ENCODE peak calls at places on chromosomes 4 and X, in seven cellular contexts. D, I, O, N, T, G and U are unnamed samples.
A peak's percentile ranks its signal among the peaks of the same experiment; 100 is the strongest.

GRCh38 chr4:156481845-156482244 is 489.8 kb downstream of the PDGFC start:
- DNase-seq in I (no peak), G (no peak), T (no peak), O (no peak), D (no peak), N (no peak), U (no peak)

GRCh38 chrX:101460669-101461068 is 24.6 kb upstream of the ARMCX4 start:
- DNase-seq in N (no peak), O (no peak), T (no peak), I (no peak), G (no peak), D (no peak), U (no peak)

GRCh38 chrX:100980608-100981497 is 11.3 kb downstream of the ARL13A start:
- DNase-seq in I (no peak), N (no peak), T (no peak), D (no peak), O (no peak), G (no peak), U (peak; percentile 73)

GRCh38 chrX:39808471-39808917 is 289.3 kb downstream of the BCOR start:
- DNase-seq in D (no peak), G (no peak), T (peak; percentile 15), N (no peak), I (no peak), O (no peak), U (peak; percentile 41)

GRCh38 chr4:140635606-140636005 is 66.8 kb upstream of the UCP1 start:
- DNase-seq in G (no peak), N (no peak), T (no peak), O (no peak), I (no peak), D (no peak), U (peak; percentile 42)

GRCh38 chr4:80036949-80037348 is 36.1 kb downstream of the ANTXR2 start:
- DNase-seq in I (no peak), O (no peak), T (no peak), D (no peak), N (no peak), G (no peak), U (peak; percentile 15)

GRCh38 chr4:16032382-16032743 is 51.5 kb downstream of the PROM1 start:
- DNase-seq in D (no peak), O (no peak), T (no peak), N (no peak), I (no peak), G (no peak), U (no peak)

GRCh38 chr4:1499465-1499864 is 93.2 kb upstream of the NKX1-1 start:
- DNase-seq in G (no peak), T (no peak), N (no peak), O (no peak), I (no peak), D (no peak), U (no peak)

GRCh38 chr4:47466061-47466785 is 2.7 kb upstream of the COMMD8 start:
- DNase-seq in G (no peak), O (no peak), N (no peak), D (no peak), T (no peak), I (no peak), U (no peak)

GRCh38 chrX:71859637-71860036 is 51.0 kb upstream of the NHSL2 start:
- DNase-seq in G (peak; percentile 36), O (no peak), I (no peak), T (peak; percentile 73), N (peak; percentile 28), D (no peak), U (peak; percentile 16)

GRCh38 chrX:154021131-154021611 is 1.5 kb upstream of the IRAK1 start:
- DNase-seq in I (peak; percentile 6), T (peak; percentile 81), N (no peak), O (no peak), G (peak; percentile 70), D (peak; percentile 17), U (peak; percentile 80)

GRCh38 chr4:66911898-66912297 is 633.4 kb downstream of the CENPC start:
- DNase-seq in I (no peak), D (no peak), G (no peak), T (no peak), N (no peak), O (no peak), U (peak; percentile 62)

GRCh38 chrX:43958529-43958928 is 14.7 kb downstream of the NDP start:
- DNase-seq in T (peak; percentile 91), I (peak; percentile 5), N (peak; percentile 27), O (peak; percentile 1), D (no peak), G (peak; percentile 80), U (peak; percentile 69)

GRCh38 chrX:14235004-14235403 is 205.3 kb upstream of the GEMIN8 start:
- DNase-seq in D (no peak), I (no peak), N (no peak), O (no peak), T (no peak), G (peak; percentile 10), U (no peak)

GRCh38 chr4:122674371-122674770 is 53.5 kb upstream of the IL21 start:
- DNase-seq in I (no peak), O (no peak), G (no peak), N (no peak), D (no peak), T (no peak), U (peak; percentile 26)

GRCh38 chrX:15853586-15854079 is 980 bp downstream of the AP1S2 start:
- DNase-seq in I (no peak), D (no peak), T (peak; percentile 26), N (no peak), O (no peak), G (peak; percentile 2), U (no peak)

GRCh38 chr4:153465583-153465921 is 608 bp upstream of the TMEM131L start:
- DNase-seq in G (peak; percentile 72), T (peak; percentile 15), N (peak; percentile 69), O (peak; percentile 19), D (no peak), I (peak; percentile 43), U (peak; percentile 51)